ENCODE peak calls at places on chromosomes 6 and 20, in four cellular contexts. One of them, this sample, is unnamed.

GRCh38 chr6:24454452-24454851 is 34.9 kb downstream of the GPLD1 start:
- DNase-seq in ovary: no peak
- DNase-seq in CD8-positive, alpha-beta memory T cell: no peak
- DNase-seq in mesenchymal stem cell: no peak
- DNase-seq in this sample: no peak

GRCh38 chr20:46021361-46022359 is 7.4 kb upstream of the SLC12A5 start:
- DNase-seq in ovary: peak; percentile 46
- DNase-seq in CD8-positive, alpha-beta memory T cell: no peak
- DNase-seq in mesenchymal stem cell: peak; percentile 26
- DNase-seq in this sample: peak; percentile 84

GRCh38 chr20:330233-331149 is 5.1 kb downstream of the SOX12 start:
- DNase-seq in ovary: peak; percentile 53
- DNase-seq in CD8-positive, alpha-beta memory T cell: peak; percentile 58
- DNase-seq in mesenchymal stem cell: peak; percentile 83
- DNase-seq in this sample: peak; percentile 83

GRCh38 chr6:56725257-56725656 is 82.6 kb upstream of the DST start:
- DNase-seq in ovary: no peak
- DNase-seq in CD8-positive, alpha-beta memory T cell: no peak
- DNase-seq in mesenchymal stem cell: no peak
- DNase-seq in this sample: no peak

GRCh38 chr6:121885399-121886152 is 450.1 kb downstream of the GJA1 start:
- DNase-seq in ovary: no peak
- DNase-seq in CD8-positive, alpha-beta memory T cell: no peak
- DNase-seq in mesenchymal stem cell: peak; percentile 75
- DNase-seq in this sample: peak; percentile 34

GRCh38 chr6:134352786-134353480 is 35.0 kb upstream of the SGK1 start:
- DNase-seq in ovary: no peak
- DNase-seq in CD8-positive, alpha-beta memory T cell: no peak
- DNase-seq in mesenchymal stem cell: peak; percentile 96
- DNase-seq in this sample: peak; percentile 41

GRCh38 chr20:43746344-43747137 is 19.7 kb upstream of the GTSF1L start:
- DNase-seq in ovary: no peak
- DNase-seq in CD8-positive, alpha-beta memory T cell: no peak
- DNase-seq in mesenchymal stem cell: no peak
- DNase-seq in this sample: peak; percentile 54

GRCh38 chr20:5569021-5569420 is 181.2 kb upstream of the SHLD1 start:
- DNase-seq in ovary: no peak
- DNase-seq in CD8-positive, alpha-beta memory T cell: peak; percentile 34
- DNase-seq in mesenchymal stem cell: peak; percentile 58
- DNase-seq in this sample: peak; percentile 70

GRCh38 chr6:11710968-11711643 is 67.5 kb downstream of the ADTRP start:
- DNase-seq in ovary: no peak
- DNase-seq in CD8-positive, alpha-beta memory T cell: no peak
- DNase-seq in mesenchymal stem cell: no peak
- DNase-seq in this sample: no peak

GRCh38 chr6:20038385-20038784 is 173.9 kb downstream of the MBOAT1 start:
- DNase-seq in ovary: no peak
- DNase-seq in CD8-positive, alpha-beta memory T cell: no peak
- DNase-seq in mesenchymal stem cell: no peak
- DNase-seq in this sample: no peak

GRCh38 chr20:44111712-44112335 is 75.2 kb downstream of the JPH2 start:
- DNase-seq in ovary: no peak
- DNase-seq in CD8-positive, alpha-beta memory T cell: no peak
- DNase-seq in mesenchymal stem cell: peak; percentile 18
- DNase-seq in this sample: peak; percentile 35

GRCh38 chr6:73923899-73924485 is 228.0 kb downstream of the CD109 start:
- DNase-seq in ovary: no peak
- DNase-seq in CD8-positive, alpha-beta memory T cell: no peak
- DNase-seq in mesenchymal stem cell: no peak
- DNase-seq in this sample: no peak

GRCh38 chr6:65780691-65781090 is 73.7 kb upstream of the EYS start:
- DNase-seq in ovary: no peak
- DNase-seq in CD8-positive, alpha-beta memory T cell: no peak
- DNase-seq in mesenchymal stem cell: no peak
- DNase-seq in this sample: no peak

GRCh38 chr6:87941556-87942358 is 105.9 kb upstream of the SPACA1 start:
- DNase-seq in ovary: no peak
- DNase-seq in CD8-positive, alpha-beta memory T cell: no peak
- DNase-seq in mesenchymal stem cell: peak; percentile 1
- DNase-seq in this sample: no peak

GRCh38 chr6:4625557-4625956 is 150.6 kb upstream of the CDYL start:
- DNase-seq in ovary: no peak
- DNase-seq in CD8-positive, alpha-beta memory T cell: no peak
- DNase-seq in mesenchymal stem cell: no peak
- DNase-seq in this sample: no peak

GRCh38 chr20:32646486-32646885 is 27.3 kb downstream of the C20orf203 start:
- DNase-seq in ovary: no peak
- DNase-seq in CD8-positive, alpha-beta memory T cell: no peak
- DNase-seq in mesenchymal stem cell: no peak
- DNase-seq in this sample: no peak

GRCh38 chr20:61926796-61927192 is 138.9 kb downstream of the TAF4 start:
- DNase-seq in ovary: no peak
- DNase-seq in CD8-positive, alpha-beta memory T cell: no peak
- DNase-seq in mesenchymal stem cell: no peak
- DNase-seq in this sample: no peak

GRCh38 chr6:42698217-42698616 is 24.2 kb downstream of the PRPH2 start:
- DNase-seq in ovary: no peak
- DNase-seq in CD8-positive, alpha-beta memory T cell: no peak
- DNase-seq in mesenchymal stem cell: no peak
- DNase-seq in this sample: no peak

GRCh38 chr6:56709650-56710049 is 67.0 kb upstream of the DST start:
- DNase-seq in ovary: no peak
- DNase-seq in CD8-positive, alpha-beta memory T cell: no peak
- DNase-seq in mesenchymal stem cell: no peak
- DNase-seq in this sample: no peak

GRCh38 chr6:25237579-25237978 is 41.6 kb upstream of the CARMIL1 start:
- DNase-seq in ovary: no peak
- DNase-seq in CD8-positive, alpha-beta memory T cell: no peak
- DNase-seq in mesenchymal stem cell: no peak
- DNase-seq in this sample: no peak

GRCh38 chr20:6606651-6607050 is 160.8 kb upstream of the BMP2 start:
- DNase-seq in ovary: no peak
- DNase-seq in CD8-positive, alpha-beta memory T cell: no peak
- DNase-seq in mesenchymal stem cell: no peak
- DNase-seq in this sample: no peak

GRCh38 chr6:130697661-130698535 is 129.3 kb upstream of the SMLR1 start:
- DNase-seq in ovary: peak; percentile 47
- DNase-seq in CD8-positive, alpha-beta memory T cell: peak; percentile 29
- DNase-seq in mesenchymal stem cell: peak; percentile 73
- DNase-seq in this sample: peak; percentile 76

GRCh38 chr6:79269877-79270276 is 35.4 kb upstream of the HMGN3 start:
- DNase-seq in ovary: no peak
- DNase-seq in CD8-positive, alpha-beta memory T cell: no peak
- DNase-seq in mesenchymal stem cell: peak; percentile 94
- DNase-seq in this sample: no peak

GRCh38 chr6:83707829-83708545 is 914 bp downstream of the SNAP91 start:
- DNase-seq in ovary: peak; percentile 39
- DNase-seq in CD8-positive, alpha-beta memory T cell: no peak
- DNase-seq in mesenchymal stem cell: peak; percentile 1
- DNase-seq in this sample: no peak

GRCh38 chr6:43142101-43142500 is 29.0 kb upstream of the SRF start:
- DNase-seq in ovary: no peak
- DNase-seq in CD8-positive, alpha-beta memory T cell: peak; percentile 60
- DNase-seq in mesenchymal stem cell: no peak
- DNase-seq in this sample: no peak

GRCh38 chr6:130018830-130019795 is 732 bp downstream of the L3MBTL3 start:
- DNase-seq in ovary: peak; percentile 57
- DNase-seq in CD8-positive, alpha-beta memory T cell: peak; percentile 55
- DNase-seq in mesenchymal stem cell: peak; percentile 66
- DNase-seq in this sample: peak; percentile 69

GRCh38 chr6:151482290-151482689 is 11.5 kb upstream of the CCDC170 start:
- DNase-seq in ovary: no peak
- DNase-seq in CD8-positive, alpha-beta memory T cell: no peak
- DNase-seq in mesenchymal stem cell: no peak
- DNase-seq in this sample: no peak

GRCh38 chr6:50832912-50833311 is 14.2 kb downstream of the TFAP2B start:
- DNase-seq in ovary: no peak
- DNase-seq in CD8-positive, alpha-beta memory T cell: no peak
- DNase-seq in mesenchymal stem cell: no peak
- DNase-seq in this sample: peak; percentile 92

GRCh38 chr6:79632580-79632979 is 1.5 kb downstream of the SH3BGRL2 start:
- DNase-seq in ovary: no peak
- DNase-seq in CD8-positive, alpha-beta memory T cell: no peak
- DNase-seq in mesenchymal stem cell: no peak
- DNase-seq in this sample: no peak

GRCh38 chr20:53448875-53449274 is 144.8 kb downstream of the ZNF217 start:
- DNase-seq in ovary: no peak
- DNase-seq in CD8-positive, alpha-beta memory T cell: no peak
- DNase-seq in mesenchymal stem cell: no peak
- DNase-seq in this sample: no peak

GRCh38 chr20:45450097-45450818 is 19.3 kb upstream of the WFDC2 start:
- DNase-seq in ovary: no peak
- DNase-seq in CD8-positive, alpha-beta memory T cell: peak; percentile 30
- DNase-seq in mesenchymal stem cell: peak; percentile 33
- DNase-seq in this sample: peak; percentile 73

GRCh38 chr20:51460569-51461265 is 81.8 kb downstream of the NFATC2 start:
- DNase-seq in ovary: no peak
- DNase-seq in CD8-positive, alpha-beta memory T cell: no peak
- DNase-seq in mesenchymal stem cell: no peak
- DNase-seq in this sample: no peak

GRCh38 chr20:41191562-41192500 is 54.5 kb downstream of the PLCG1 start:
- DNase-seq in ovary: no peak
- DNase-seq in CD8-positive, alpha-beta memory T cell: no peak
- DNase-seq in mesenchymal stem cell: no peak
- DNase-seq in this sample: no peak

GRCh38 chr6:12472601-12473038 is 182.5 kb downstream of the EDN1 start:
- DNase-seq in ovary: no peak
- DNase-seq in CD8-positive, alpha-beta memory T cell: no peak
- DNase-seq in mesenchymal stem cell: peak; percentile 80
- DNase-seq in this sample: no peak

GRCh38 chr6:21501815-21502214 is 91.7 kb upstream of the SOX4 start:
- DNase-seq in ovary: no peak
- DNase-seq in CD8-positive, alpha-beta memory T cell: no peak
- DNase-seq in mesenchymal stem cell: no peak
- DNase-seq in this sample: no peak

GRCh38 chr6:32837651-32838113 is 857 bp downstream of the TAP2 start:
- DNase-seq in ovary: no peak
- DNase-seq in CD8-positive, alpha-beta memory T cell: no peak
- DNase-seq in mesenchymal stem cell: no peak
- DNase-seq in this sample: no peak

GRCh38 chr20:56978475-56978874 is 288.0 kb downstream of the BMP7 start:
- DNase-seq in ovary: no peak
- DNase-seq in CD8-positive, alpha-beta memory T cell: no peak
- DNase-seq in mesenchymal stem cell: no peak
- DNase-seq in this sample: no peak
- H3K27me3 ChIP-seq in ovary: no peaks in the 10 kb centered on the region
- H3K27me3 ChIP-seq in CD8-positive, alpha-beta memory T cell: peaks cover 5% of the 10 kb centered on the region
- H3K27me3 ChIP-seq in mesenchymal stem cell: peaks cover 89% of the 10 kb centered on the region
- H3K27me3 ChIP-seq in this sample: peaks cover 66% of the 10 kb centered on the region

DNA sequence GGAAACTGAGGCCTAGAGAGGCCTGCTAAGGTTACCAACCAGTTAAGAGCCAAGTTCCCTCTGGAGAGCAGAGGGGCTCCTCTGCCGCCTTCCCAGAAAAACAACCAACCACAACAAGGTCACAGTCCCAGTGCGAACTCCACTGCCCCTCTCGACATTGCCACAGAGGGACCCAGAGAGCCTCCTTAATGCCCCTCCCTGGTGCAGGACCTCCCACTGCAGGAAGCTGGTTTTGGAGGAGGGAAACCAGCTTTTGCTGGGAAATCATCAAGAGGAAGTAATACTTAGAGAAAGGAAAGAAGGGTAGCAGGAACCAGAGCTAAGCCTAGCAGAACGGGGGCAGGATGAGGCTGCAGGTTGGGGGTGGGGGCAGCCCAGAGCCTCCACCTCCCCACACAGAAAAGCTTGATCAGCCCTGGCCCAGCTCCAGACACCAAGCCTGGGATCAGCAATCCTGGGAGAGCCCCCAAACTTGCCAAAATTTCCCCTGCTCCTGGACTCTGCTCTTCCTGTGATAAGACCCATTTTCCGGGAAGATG is 37.7 kb upstream of the SIRPA start:
- DNase-seq in ovary: no peak
- DNase-seq in CD8-positive, alpha-beta memory T cell: no peak
- DNase-seq in mesenchymal stem cell: no peak
- DNase-seq in this sample: no peak
- H3K27me3 ChIP-seq in ovary: no peaks in the 10 kb centered on the region
- H3K27me3 ChIP-seq in CD8-positive, alpha-beta memory T cell: no peaks in the 10 kb centered on the region
- H3K27me3 ChIP-seq in mesenchymal stem cell: peaks cover 33% of the 10 kb centered on the region
- H3K27me3 ChIP-seq in this sample: no peaks in the 10 kb centered on the region

GRCh38 chr20:63774348-63774735 is 34.8 kb downstream of the SLC2A4RG start:
- DNase-seq in ovary: peak; percentile 62
- DNase-seq in CD8-positive, alpha-beta memory T cell: no peak
- DNase-seq in mesenchymal stem cell: no peak
- DNase-seq in this sample: no peak
- H3K27me3 ChIP-seq in ovary: no peaks in the 10 kb centered on the region
- H3K27me3 ChIP-seq in CD8-positive, alpha-beta memory T cell: no peaks in the 10 kb centered on the region
- H3K27me3 ChIP-seq in mesenchymal stem cell: peaks cover 27% of the 10 kb centered on the region
- H3K27me3 ChIP-seq in this sample: no peaks in the 10 kb centered on the region

GRCh38 chr20:21510995-21511394 is 2.9 kb downstream of the NKX2-2 start:
- DNase-seq in ovary: no peak
- DNase-seq in CD8-positive, alpha-beta memory T cell: no peak
- DNase-seq in mesenchymal stem cell: no peak
- DNase-seq in this sample: peak; percentile 13

GRCh38 chr20:21509079-21509596 is 4.7 kb downstream of the NKX2-2 start:
- DNase-seq in ovary: no peak
- DNase-seq in CD8-positive, alpha-beta memory T cell: no peak
- DNase-seq in mesenchymal stem cell: no peak
- DNase-seq in this sample: peak; percentile 18

GRCh38 chr20:21511485-21511849 is 2.4 kb downstream of the NKX2-2 start:
- DNase-seq in ovary: no peak
- DNase-seq in CD8-positive, alpha-beta memory T cell: no peak
- DNase-seq in mesenchymal stem cell: no peak
- DNase-seq in this sample: peak; percentile 73

GRCh38 chr20:21509597-21510331 is 4.1 kb downstream of the NKX2-2 start:
- DNase-seq in ovary: no peak
- DNase-seq in CD8-positive, alpha-beta memory T cell: no peak
- DNase-seq in mesenchymal stem cell: peak; percentile 38
- DNase-seq in this sample: peak; percentile 97

DNA sequence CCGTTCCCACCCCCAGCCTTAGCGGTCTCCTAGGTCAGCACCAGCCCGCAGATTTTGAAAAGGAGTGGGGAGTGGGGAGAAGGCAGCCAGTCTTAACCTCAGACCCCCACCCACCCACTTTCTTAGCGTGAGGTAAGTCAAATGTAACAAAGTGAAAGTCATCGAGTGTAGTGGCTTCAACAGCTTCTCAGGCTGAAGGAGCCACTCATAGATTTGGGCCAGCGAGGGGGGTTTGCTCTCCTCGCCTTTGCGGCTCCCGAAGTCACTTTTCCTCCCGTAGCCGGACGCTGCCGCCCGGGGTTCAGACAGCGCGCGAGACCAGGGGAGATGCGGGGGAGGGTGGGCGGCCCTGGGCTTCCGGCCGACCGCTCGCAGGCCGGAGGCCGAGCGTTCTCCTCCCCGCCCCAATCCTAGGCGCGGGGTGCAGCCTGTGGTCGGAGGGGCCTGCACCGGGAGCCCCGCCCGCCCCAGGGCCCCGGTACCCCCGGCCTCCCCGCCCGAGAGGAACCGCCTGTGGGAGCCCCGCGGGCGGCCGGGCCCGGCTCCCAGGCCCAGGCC is 3.4 kb downstream of the NKX2-2 start:
- DNase-seq in ovary: no peak
- DNase-seq in CD8-positive, alpha-beta memory T cell: no peak
- DNase-seq in mesenchymal stem cell: no peak
- DNase-seq in this sample: peak; percentile 63
- H3K27me3 ChIP-seq in ovary: peaks cover 3% of the 10 kb centered on the region
- H3K27me3 ChIP-seq in CD8-positive, alpha-beta memory T cell: peaks cover 45% of the 10 kb centered on the region
- H3K27me3 ChIP-seq in mesenchymal stem cell: peaks cover 80% of the 10 kb centered on the region
- H3K27me3 ChIP-seq in this sample: no peaks in the 10 kb centered on the region

This sample was measured in A673.